ENCODE peak calls at places on chromosome 13, in five cellular contexts. D is trophoblast cell, W is H9, R is IMR-90, V is H1. G is an unnamed sample.

GRCh38 chr13:103883152-103883551 is 816.9 kb upstream of the SLC10A2 start:
- DNase-seq in D (peak), W (peak), V (peak), R (peak), G (peak)

GRCh38 chr13:71149498-71150363 is 717.3 kb downstream of the DACH1 start:
- DNase-seq in W (no peak), D (no peak), R (no peak), V (no peak), G (no peak)

GRCh38 chr13:100039740-100040139 is 49.2 kb upstream of the PCCA start:
- DNase-seq in V (no peak), R (peak), D (no peak), W (no peak), G (peak)

GRCh38 chr13:53781941-53782340 is 753.3 kb downstream of the OLFM4 start:
- DNase-seq in R (no peak), W (peak), D (no peak), V (no peak), G (no peak)

GRCh38 chr13:76329004-76329403 is 557.2 kb downstream of the KCTD12 start:
- DNase-seq in R (no peak), D (no peak), V (no peak), W (no peak), G (no peak)

GRCh38 chr13:44159633-44160279 is 213.9 kb upstream of the SERP2 start:
- DNase-seq in D (peak), W (no peak), V (no peak), R (no peak), G (no peak)

GRCh38 chr13:97460004-97460756 is 26.2 kb downstream of the RAP2A start:
- DNase-seq in W (no peak), D (peak), V (no peak), R (peak), G (peak)

GRCh38 chr13:63517376-63517775 is 2101.7 kb upstream of the PCDH20 start:
- DNase-seq in D (no peak), R (peak), V (no peak), W (no peak), G (no peak)

GRCh38 chr13:40586886-40587285 is 79.6 kb downstream of the FOXO1 start:
- DNase-seq in W (no peak), D (no peak), V (no peak), R (no peak), G (no peak)

GRCh38 chr13:93991569-93991968 is 487.9 kb downstream of the DCT start:
- DNase-seq in D (no peak), V (no peak), R (no peak), W (no peak), G (no peak)

GRCh38 chr13:93996471-93996870 is 483.0 kb downstream of the DCT start:
- DNase-seq in V (no peak), W (no peak), R (no peak), D (no peak), G (no peak)
- H2BK120ac ChIP-seq in V (no peak), W (no peak), R (no peak), D (no peak), G (no peak)

DNA sequence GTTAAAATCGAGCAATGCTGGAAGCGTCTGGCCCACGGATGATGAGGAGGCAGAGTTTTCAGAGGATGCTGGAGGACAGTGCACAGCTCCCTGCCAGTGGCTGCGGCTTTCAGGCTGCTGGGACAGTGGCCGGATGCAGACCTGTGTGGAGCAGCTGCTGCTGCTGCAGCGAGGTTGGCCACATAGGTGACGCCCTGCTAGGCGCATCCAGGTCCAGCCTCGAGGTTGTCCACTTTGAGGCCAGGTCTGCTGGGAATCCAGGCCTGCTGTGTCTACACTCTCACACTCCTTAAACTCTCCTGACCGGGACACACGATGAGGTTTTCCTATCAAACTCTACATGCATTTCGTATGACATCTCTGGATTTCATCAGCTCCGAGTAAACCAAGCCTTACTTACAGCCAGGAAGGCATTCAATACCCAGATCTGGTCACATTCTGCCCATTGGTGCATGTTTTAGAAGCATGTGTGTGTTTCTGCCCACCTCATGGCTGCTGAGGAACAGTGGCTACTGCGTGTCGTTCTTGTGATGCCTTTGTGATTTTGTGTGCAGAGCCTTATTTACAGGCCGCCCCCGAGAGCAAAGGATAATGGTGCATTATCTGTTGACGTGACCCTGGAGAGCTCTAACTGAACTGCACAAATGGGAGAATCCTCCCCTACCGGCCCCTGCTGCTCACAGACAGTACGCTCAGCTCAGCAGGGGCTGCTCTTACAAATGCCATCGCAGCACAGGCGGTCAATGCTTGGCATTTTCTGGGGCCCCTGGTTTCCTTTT is 12.3 kb upstream of the MCF2L start:
- DNase-seq in R (no peak), W (no peak), D (no peak), V (no peak), G (no peak)
- H4K91ac ChIP-seq in R (no peak), W (no peak), D (no peak), V (no peak), G (no peak)

GRCh38 chr13:80278706-80279105 is 62.2 kb downstream of the SPRY2 start:
- DNase-seq in D (no peak), W (no peak), V (no peak), R (no peak), G (no peak)
- H2BK120ac ChIP-seq in D (no peak), W (no peak), V (no peak), R (no peak), G (no peak)

GRCh38 chr13:32315255-32316029 is at the start of the genes BRCA2 and ZAR1L:
- DNase-seq in R (peak), W (peak), V (peak), D (peak), G (peak)
- H4K91ac ChIP-seq in R (peak), W (no peak), V (peak), D (peak), G (peak)

GRCh38 chr13:49213997-49214916 is 5.9 kb upstream of the MLNR start:
- DNase-seq in W (no peak), V (no peak), R (no peak), D (no peak), G (no peak)
- H2BK120ac ChIP-seq in W (no peak), V (no peak), R (no peak), D (no peak), G (no peak)

GRCh38 chr13:110872768-110873638 is 41.9 kb downstream of the ANKRD10 start:
- DNase-seq in R (no peak), D (no peak), V (no peak), W (no peak), G (no peak)
- H4K91ac ChIP-seq in R (no peak), D (no peak), V (peak), W (no peak), G (no peak)